ENCODE peak calls at places on chromosome 16, in seven cellular contexts. F, J, Z, R, W, G and H are unnamed samples.

GRCh38 chr16:10558746-10559641 is 21.4 kb downstream of the EMP2 start:
- DNase-seq in Z (no peak), G (peak), R (peak), J (peak), F (peak), W (no peak), H (no peak)

GRCh38 chr16:30644334-30644830 is 6.4 kb upstream of the PRR14 start:
- DNase-seq in W (no peak), Z (no peak), F (no peak), J (no peak), R (no peak), G (no peak), H (no peak)

GRCh38 chr16:89130448-89130847 is 36.8 kb downstream of the ACSF3 start:
- DNase-seq in W (no peak), R (no peak), G (no peak), J (no peak), F (no peak), Z (no peak), H (no peak)

GRCh38 chr16:75494184-75494583 is 1.1 kb downstream of the CHST6 start:
- DNase-seq in W (no peak), J (no peak), G (no peak), F (no peak), Z (no peak), R (no peak), H (no peak)

GRCh38 chr16:82995927-82996441 is 369.2 kb downstream of the CDH13 start:
- DNase-seq in Z (no peak), F (no peak), J (peak), R (no peak), W (no peak), G (peak), H (peak)

GRCh38 chr16:69890114-69890890 is 60.8 kb upstream of the CLEC18A start:
- DNase-seq in W (no peak), Z (peak), R (peak), F (peak), J (peak), G (peak), H (peak)

GRCh38 chr16:27193300-27193990 is 9.9 kb upstream of the KDM8 start:
- DNase-seq in W (no peak), G (no peak), Z (no peak), F (no peak), R (no peak), J (no peak), H (no peak)

GRCh38 chr16:78844682-78845081 is 745.2 kb downstream of the WWOX start:
- DNase-seq in G (no peak), J (no peak), W (no peak), R (no peak), F (no peak), Z (no peak), H (no peak)

GRCh38 chr16:626787-627457 is 3.9 kb upstream of the WFIKKN1 start:
- DNase-seq in F (no peak), G (peak), W (no peak), Z (no peak), R (no peak), J (peak), H (peak)

GRCh38 chr16:82776466-82777146 is 149.8 kb downstream of the CDH13 start:
- DNase-seq in W (no peak), J (no peak), F (no peak), Z (no peak), R (no peak), G (peak), H (no peak)

GRCh38 chr16:69311533-69312388 is 611 bp downstream of the VPS4A start:
- DNase-seq in G (peak), Z (peak), W (no peak), F (peak), J (no peak), R (no peak), H (no peak)

GRCh38 chr16:66844342-66845079 is at the start of gene CA7:
- DNase-seq in G (no peak), Z (peak), R (no peak), F (no peak), W (no peak), J (no peak), H (no peak)

GRCh38 chr16:65125322-65125721 is 3.5 kb upstream of the CDH11 start:
- DNase-seq in J (peak), W (no peak), R (no peak), Z (no peak), G (no peak), F (no peak), H (no peak)

GRCh38 chr16:72969812-72970211 is 78.1 kb downstream of the ZFHX3 start:
- DNase-seq in R (no peak), G (no peak), J (no peak), W (no peak), Z (no peak), F (no peak), H (no peak)

GRCh38 chr16:54287758-54288591 is 1.4 kb upstream of the IRX3 start:
- DNase-seq in F (no peak), J (no peak), Z (no peak), W (no peak), G (no peak), R (no peak), H (no peak)

GRCh38 chr16:85195884-85196816 is 83.9 kb upstream of the CIBAR2 start:
- DNase-seq in F (peak), Z (peak), J (peak), G (no peak), W (no peak), R (no peak), H (no peak)

GRCh38 chr16:47833771-47834170 is 322.0 kb downstream of the ABCC12 start:
- DNase-seq in J (no peak), G (no peak), Z (no peak), R (no peak), W (no peak), F (no peak), H (no peak)

GRCh38 chr16:49487746-49488145 is 114.1 kb downstream of the C16orf78 start:
- DNase-seq in J (no peak), W (no peak), R (no peak), Z (no peak), G (no peak), F (no peak), H (no peak)

GRCh38 chr16:83715217-83715920 is 92.4 kb upstream of the HSBP1 start:
- DNase-seq in G (no peak), Z (no peak), F (peak), R (no peak), J (no peak), W (no peak), H (no peak)

GRCh38 chr16:55494994-55495421 is 13.9 kb upstream of the LPCAT2 start:
- DNase-seq in W (no peak), R (no peak), G (peak), Z (peak), J (peak), F (peak), H (no peak)

GRCh38 chr16:19173649-19174383 is 5.8 kb downstream of the SYT17 start:
- DNase-seq in G (no peak), W (no peak), F (no peak), J (no peak), Z (no peak), R (no peak), H (no peak)

GRCh38 chr16:63461248-63461841 is 1425.1 kb upstream of the CDH8 start:
- DNase-seq in R (no peak), J (peak), Z (peak), G (peak), F (peak), W (no peak), H (no peak)

GRCh38 chr16:13153696-13154095 is 252.3 kb downstream of the SHISA9 start:
- DNase-seq in Z (no peak), W (no peak), G (no peak), R (no peak), F (no peak), J (no peak), H (no peak)

GRCh38 chr16:66264311-66265105 is 102.0 kb upstream of the CDH5 start:
- DNase-seq in F (no peak), G (no peak), R (no peak), W (no peak), Z (no peak), J (no peak), H (no peak)

GRCh38 chr16:15990902-15991301 is 41.5 kb downstream of the ABCC1 start:
- DNase-seq in Z (peak), R (no peak), F (no peak), G (no peak), W (no peak), J (no peak), H (no peak)

GRCh38 chr16:10170016-10170415 is 12.2 kb downstream of the GRIN2A start:
- DNase-seq in Z (no peak), J (peak), F (no peak), R (no peak), W (no peak), G (no peak), H (no peak)

GRCh38 chr16:88455610-88456355 is 2.7 kb downstream of the ZFPM1 start:
- DNase-seq in G (peak), J (peak), W (no peak), F (peak), Z (peak), R (no peak), H (peak)

GRCh38 chr16:26214694-26215093 is 522.9 kb downstream of the HS3ST4 start:
- DNase-seq in R (no peak), Z (no peak), J (no peak), W (no peak), F (no peak), G (no peak), H (no peak)

GRCh38 chr16:35431829-35432663 is 1972.6 kb downstream of the TP53TG3F start:
- DNase-seq in J (no peak), W (no peak), R (no peak), G (no peak), Z (peak), F (peak), H (no peak)
- TF ChIP-seq CTCF in J (peak), W (peak), R (peak), G (peak), Z (peak), F (peak), H (peak)

DNA sequence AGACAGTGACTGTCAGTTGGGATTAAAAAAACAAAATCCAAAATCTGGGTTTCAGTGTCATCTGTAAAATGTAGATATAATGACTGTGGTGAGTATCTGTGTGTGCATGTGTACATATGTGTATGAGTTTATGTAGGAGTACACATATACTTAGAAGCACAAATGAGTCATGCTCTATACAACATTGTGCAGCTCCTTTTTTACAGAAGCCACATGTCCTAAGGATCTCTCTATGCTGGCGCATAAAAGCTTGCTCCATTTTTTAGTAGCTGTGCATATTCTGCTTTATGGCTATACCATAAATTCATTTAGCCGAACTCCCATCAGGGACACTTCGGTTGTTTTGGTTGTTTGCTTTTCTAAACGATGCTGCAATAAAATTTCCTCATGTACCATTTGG is 125.2 kb upstream of the EEF2KMT start:
- DNase-seq in W (no peak), G (no peak), R (no peak), J (no peak), F (no peak), Z (no peak), H (no peak)
- H3K4me3 ChIP-seq in W (no peak), G (no peak), R (no peak), J (no peak), F (no peak), Z (no peak), H (no peak)

GRCh38 chr16:52071101-52071500 is 475.8 kb downstream of the TOX3 start:
- DNase-seq in J (no peak), R (no peak), Z (no peak), F (no peak), G (no peak), W (no peak), H (no peak)

GRCh38 chr16:52068447-52069074 is 478.4 kb downstream of the TOX3 start:
- DNase-seq in G (peak), W (no peak), J (no peak), R (no peak), F (peak), Z (peak), H (no peak)

GRCh38 chr16:52066951-52067350 is 480.0 kb downstream of the TOX3 start:
- DNase-seq in F (no peak), G (no peak), Z (no peak), R (no peak), W (no peak), J (no peak), H (no peak)

GRCh38 chr16:52070341-52071057 is 476.4 kb downstream of the TOX3 start:
- DNase-seq in Z (no peak), W (no peak), G (no peak), R (no peak), F (no peak), J (no peak), H (no peak)

DNA sequence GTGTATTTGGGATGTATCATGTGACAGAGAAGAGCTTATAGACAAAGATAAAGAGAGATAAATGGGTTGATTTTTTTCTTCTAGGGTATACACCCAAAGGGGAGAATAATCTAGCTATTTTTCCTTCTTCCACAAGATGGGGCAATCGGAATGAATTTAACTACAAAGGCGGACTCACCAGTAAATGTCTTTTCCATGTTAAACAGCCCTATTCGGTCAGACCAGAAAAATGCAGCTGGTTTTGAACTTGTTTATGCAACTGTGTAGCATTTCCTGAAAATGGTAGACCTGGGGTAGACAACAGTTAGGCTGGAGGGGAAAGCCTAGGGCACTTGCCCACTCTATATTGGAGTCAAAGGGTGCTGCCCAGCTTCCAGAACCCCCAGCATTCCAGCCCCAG is 477.1 kb downstream of the TOX3 start:
- DNase-seq in F (no peak), G (peak), W (no peak), R (no peak), J (no peak), Z (peak), H (no peak)
- TF ChIP-seq CTCF in F (no peak), G (peak), W (no peak), R (no peak), J (no peak), Z (no peak), H (peak)

GRCh38 chr16:1960665-1961630 is 1.6 kb downstream of the NDUFB10 start:
- DNase-seq in F (peak), R (no peak), G (peak), Z (no peak), J (peak), W (no peak), H (no peak)
- H3K4me3 ChIP-seq in F (no peak), R (peak), G (peak), Z (peak), J (peak), W (peak), H (peak)